ENCODE peak calls at places on chromosomes 12 and 14, in seven cellular contexts. G is neuronal stem cell; Y is ascending aorta; Q is stimulated activated naive CD8-positive, alpha-beta T cell treated with anti-CD3 and anti-CD28 coated beads, Interleukin-15, Interleukin-2, amounts not matched to agents 100 U/mL and 50 U/mL, for 24 hours; M is myocyte; E is fibroblast of gingiva; V is activated CD4-positive, CD25-positive, alpha-beta regulatory T cell. O is an unnamed sample.

GRCh38 chr14:59028476-59029202 is 159.8 kb upstream of the DAAM1 start:
- DNase-seq in Y (no peak), V (no peak), E (peak; percentile 78), Q (peak; percentile 35), G (peak; percentile 61), M (peak; percentile 86), O (peak; percentile 29)

GRCh38 chr14:21521526-21521925 is 4.6 kb downstream of the SALL2 start:
- DNase-seq in Y (no peak), Q (no peak), V (no peak), M (no peak), G (no peak), E (peak; percentile 30), O (no peak)

GRCh38 chr12:132739600-132740312 is 21.9 kb downstream of the ANKLE2 start:
- DNase-seq in E (no peak), Y (no peak), M (no peak), Q (no peak), V (no peak), G (no peak), O (no peak)

GRCh38 chr12:106345739-106346138 is 11.8 kb upstream of the POLR3B start:
- DNase-seq in G (peak; percentile 29), E (peak; percentile 73), Q (no peak), V (no peak), Y (no peak), M (peak; percentile 35), O (no peak)

GRCh38 chr14:29111554-29111953 is 345.0 kb downstream of the FOXG1 start:
- DNase-seq in Q (no peak), M (no peak), V (no peak), G (no peak), E (no peak), Y (no peak), O (no peak)

GRCh38 chr12:14280921-14281320 is 84.6 kb upstream of the ATF7IP start:
- DNase-seq in V (no peak), Q (no peak), Y (no peak), E (no peak), M (no peak), G (no peak), O (peak; percentile 72)

GRCh38 chr12:66111605-66112004 is 18.9 kb downstream of the LLPH start:
- DNase-seq in E (peak; percentile 17), G (no peak), V (no peak), Q (no peak), M (no peak), Y (no peak), O (no peak)

GRCh38 chr12:49470986-49471385 is 67.8 kb upstream of the KCNH3 start:
- DNase-seq in G (no peak), V (no peak), Y (no peak), M (peak; percentile 42), E (no peak), Q (no peak), O (no peak)

GRCh38 chr12:11860026-11860425 is 210.6 kb downstream of the ETV6 start:
- DNase-seq in Y (no peak), G (no peak), Q (peak; percentile 48), V (no peak), M (no peak), E (no peak), O (no peak)